ENCODE peak calls at places on chromosomes 6 and 20, in seven cellular contexts. H is breast epithelium; O is natural killer cell; M is pancreas; L is GM13976; J is GM12878; K is CD4-positive, alpha-beta T cell. U is an unnamed sample.
A peak's percentile ranks its signal among the peaks of the same experiment; 100 is the strongest.

GRCh38 chr6:31763617-31763940 is 1.1 kb downstream of the SAPCD1 start:
- DNase-seq in K (no peak), O (no peak), H (no peak), J (no peak), M (no peak), L (no peak), U (no peak)

GRCh38 chr6:155050311-155050710 is 55.2 kb downstream of the TIAM2 start:
- DNase-seq in K (no peak), L (peak; percentile 66), M (no peak), H (no peak), O (peak; percentile 17), J (peak; percentile 27), U (no peak)

GRCh38 chr6:34021001-34021838 is 124.7 kb downstream of the GRM4 start:
- DNase-seq in M (no peak), L (no peak), H (no peak), J (no peak), K (no peak), O (no peak), U (peak; percentile 12)

GRCh38 chr6:89977808-89978748 is 83.8 kb downstream of the GJA10 start:
- DNase-seq in O (no peak), M (no peak), L (no peak), H (no peak), J (no peak), K (no peak), U (peak; percentile 45)

GRCh38 chr20:57397693-57398108 is 6.5 kb downstream of the RBM38 start:
- DNase-seq in H (no peak), J (no peak), L (peak; percentile 40), M (no peak), O (peak; percentile 69), K (peak; percentile 65), U (no peak)

GRCh38 chr6:35371494-35372262 is 29.3 kb downstream of the PPARD start:
- DNase-seq in M (no peak), K (no peak), L (no peak), J (no peak), H (no peak), O (no peak), U (no peak)

GRCh38 chr6:156876302-156876701 is 99.1 kb downstream of the ARID1B start:
- DNase-seq in H (no peak), J (no peak), O (no peak), K (no peak), L (no peak), M (no peak), U (peak; percentile 53)

GRCh38 chr6:101806241-101806640 is 412.7 kb downstream of the GRIK2 start:
- DNase-seq in K (no peak), L (no peak), J (no peak), H (no peak), O (no peak), M (no peak), U (no peak)

GRCh38 chr6:25239059-25239458 is 40.1 kb upstream of the CARMIL1 start:
- DNase-seq in O (no peak), M (no peak), L (no peak), K (no peak), H (no peak), J (no peak), U (no peak)

GRCh38 chr20:46681032-46681854 is 8.0 kb downstream of the TP53RK start:
- DNase-seq in K (peak; percentile 55), M (peak; percentile 51), O (peak; percentile 49), L (peak; percentile 69), H (peak; percentile 75), J (peak; percentile 27), U (peak; percentile 80)

GRCh38 chr6:126667728-126668127 is 327.8 kb downstream of the CENPW start:
- DNase-seq in L (no peak), M (no peak), J (no peak), O (no peak), K (no peak), H (no peak), U (no peak)

GRCh38 chr20:17538517-17539170 is 7.5 kb upstream of the BFSP1 start:
- DNase-seq in J (peak; percentile 21), O (no peak), H (no peak), M (no peak), K (no peak), L (no peak), U (no peak)

GRCh38 chr6:148973809-148974208 is 227.0 kb downstream of the UST start:
- DNase-seq in H (no peak), O (no peak), M (no peak), K (no peak), J (no peak), L (no peak), U (no peak)

GRCh38 chr20:10780901-10781300 is 107.1 kb upstream of the JAG1 start:
- DNase-seq in M (no peak), J (no peak), L (no peak), O (no peak), H (no peak), K (no peak), U (peak; percentile 21)

GRCh38 chr6:25333471-25333870 is 54.3 kb downstream of the CARMIL1 start:
- DNase-seq in O (no peak), M (no peak), L (no peak), J (no peak), H (no peak), K (no peak), U (no peak)

GRCh38 chr20:41268917-41269652 is 48.4 kb downstream of the ZHX3 start:
- DNase-seq in L (no peak), H (no peak), J (no peak), O (no peak), K (no peak), M (no peak), U (no peak)

GRCh38 chr6:30727920-30728605 is 7.9 kb downstream of the TUBB start:
- DNase-seq in H (no peak), O (no peak), L (no peak), J (no peak), M (no peak), K (no peak), U (no peak)

GRCh38 chr6:29376003-29376402 is 912 bp upstream of the OR12D3 start:
- DNase-seq in J (no peak), H (no peak), O (no peak), K (no peak), M (no peak), L (peak; percentile 33), U (no peak)

GRCh38 chr6:19712012-19712688 is 125.0 kb upstream of the ID4 start:
- DNase-seq in H (no peak), O (no peak), J (no peak), M (no peak), L (no peak), K (no peak), U (no peak)
- TF ChIP-seq CTCF in H (no peak), O (no peak), J (no peak), M (no peak), L (no peak), K (no peak), U (no peak)

GRCh38 chr20:16011061-16011460 is 562.2 kb downstream of the KIF16B start:
- DNase-seq in H (no peak), J (no peak), K (no peak), L (no peak), M (no peak), O (no peak), U (no peak)

GRCh38 chr20:16005612-16006493 is 567.4 kb downstream of the KIF16B start:
- DNase-seq in H (no peak), L (no peak), M (no peak), J (no peak), K (no peak), O (no peak), U (no peak)

GRCh38 chr20:16011519-16011918 is 561.7 kb downstream of the KIF16B start:
- DNase-seq in M (no peak), H (no peak), O (no peak), L (no peak), J (no peak), K (no peak), U (no peak)

GRCh38 chr20:16007164-16007563 is 566.1 kb downstream of the KIF16B start:
- DNase-seq in K (no peak), J (peak; percentile 60), H (no peak), O (no peak), L (peak; percentile 16), M (no peak), U (no peak)

GRCh38 chr20:16007978-16008377 is 565.3 kb downstream of the KIF16B start:
- DNase-seq in O (no peak), L (no peak), H (no peak), J (no peak), K (no peak), M (no peak), U (no peak)
- TF ChIP-seq CTCF in O (no peak), L (no peak), H (no peak), J (no peak), K (no peak), M (no peak), U (no peak)

DNA sequence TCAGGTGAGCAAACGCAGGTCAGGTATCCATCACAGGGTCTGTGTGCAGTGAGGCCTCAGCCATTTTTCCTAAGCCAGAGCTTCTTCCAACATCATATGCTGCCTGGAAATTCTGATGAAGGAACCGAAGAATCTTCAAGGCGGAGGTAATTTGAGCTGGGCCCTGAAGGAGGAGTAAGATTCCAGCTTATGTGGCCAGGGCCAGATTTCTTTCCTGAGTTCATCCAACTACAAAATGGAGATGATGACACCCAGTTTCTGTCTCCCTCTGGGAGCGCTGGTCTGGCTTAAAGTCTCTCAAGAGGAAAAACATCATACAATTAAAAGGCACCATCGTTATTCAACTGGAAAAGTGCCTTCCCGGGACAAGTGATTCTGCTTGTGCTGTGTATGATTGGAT is 6.9 kb upstream of the MANBAL start:
- DNase-seq in L (no peak), H (no peak), O (no peak), K (no peak), M (no peak), J (no peak), U (no peak)
- TF ChIP-seq CTCF in L (no peak), H (peak; percentile 23), O (no peak), K (no peak), M (no peak), J (peak; percentile 2), U (no peak)

GRCh38 chr20:20466341-20466879 is 98.5 kb downstream of the INSM1 start:
- DNase-seq in K (no peak), H (no peak), L (peak; percentile 40), J (peak; percentile 92), M (no peak), O (no peak), U (no peak)

GRCh38 chr20:20465259-20465658 is 97.4 kb downstream of the INSM1 start:
- DNase-seq in K (no peak), J (no peak), M (no peak), H (no peak), O (no peak), L (no peak), U (no peak)

GRCh38 chr20:20461526-20461925 is 93.6 kb downstream of the INSM1 start:
- DNase-seq in J (no peak), O (no peak), L (no peak), H (no peak), M (no peak), K (no peak), U (no peak)

GRCh38 chr20:20462185-20462584 is 94.3 kb downstream of the INSM1 start:
- DNase-seq in M (no peak), L (no peak), H (no peak), J (no peak), O (no peak), K (no peak), U (no peak)

DNA sequence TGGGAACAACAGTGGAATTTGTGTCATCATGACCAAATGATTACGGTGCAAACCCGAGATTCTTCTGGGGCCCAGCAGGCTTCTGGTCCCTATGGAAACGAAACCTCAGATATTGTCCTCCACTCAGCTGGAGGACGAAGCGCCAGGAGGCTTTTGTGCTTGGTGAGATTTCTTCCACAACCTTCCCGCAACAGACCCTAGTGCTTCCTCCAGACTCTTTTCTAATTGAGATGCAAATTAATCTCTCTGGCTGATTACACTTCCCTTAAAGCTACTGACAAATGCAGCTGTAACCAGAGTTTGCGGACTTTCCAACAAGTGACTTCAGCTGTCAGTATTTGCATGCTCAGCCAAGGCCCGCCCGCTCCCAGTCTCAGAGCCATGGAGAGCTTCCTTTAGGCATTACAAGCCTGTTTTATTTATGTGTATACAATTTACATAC is 96.0 kb downstream of the INSM1 start:
- DNase-seq in L (no peak), M (no peak), J (peak; percentile 35), O (no peak), K (no peak), H (no peak), U (peak; percentile 39)
- TF ChIP-seq CTCF in L (no peak), M (no peak), J (no peak), O (no peak), K (no peak), H (no peak), U (no peak)